ENCODE peak calls at places on chromosomes 1 and 21, in six cellular contexts. F is body of pancreas, M is Karpas-422, J is brain microvascular endothelial cell, K is IMR-90, Y is lower lobe of right lung. D is an unnamed sample. For H3K27me3, the result is how much of the 10 kb centered on the place peaks cover.

GRCh38 chr1:216532399-216532798 is 109.2 kb upstream of the USH2A start:
- DNase-seq in F (no peak), M (no peak), J (no peak), K (no peak), Y (no peak), D (no peak)

GRCh38 chr1:151060241-151061011 is at the start of gene MLLT11:
- DNase-seq in F (peak), M (peak), J (peak), K (peak), Y (no peak), D (peak)

GRCh38 chr1:56758135-56758534 is 61.1 kb downstream of the FYB2 start:
- DNase-seq in F (peak), M (no peak), J (no peak), K (no peak), Y (no peak), D (no peak)

GRCh38 chr1:151841141-151841540 is 1.5 kb upstream of the C2CD4D start:
- DNase-seq in F (no peak), M (no peak), J (peak), K (peak), Y (no peak), D (no peak)

GRCh38 chr1:32716312-32717126 is 13.9 kb upstream of the SYNC start:
- DNase-seq in F (peak), M (peak), J (no peak), K (no peak), Y (peak), D (no peak)

GRCh38 chr1:8426996-8427395 is 109.1 kb downstream of the SLC45A1 start:
- DNase-seq in F (no peak), M (no peak), J (no peak), K (no peak), Y (no peak), D (no peak)

GRCh38 chr1:68449901-68450300 is at the start of gene RPE65:
- DNase-seq in F (no peak), M (no peak), J (no peak), K (no peak), Y (no peak), D (no peak)

GRCh38 chr1:112461200-112461871 is 47.4 kb upstream of the WNT2B start:
- DNase-seq in F (no peak), M (no peak), J (no peak), K (no peak), Y (no peak), D (no peak)

GRCh38 chr1:164891615-164892014 is 332.6 kb downstream of the PBX1 start:
- DNase-seq in F (no peak), M (no peak), J (no peak), K (no peak), Y (no peak), D (no peak)

GRCh38 chr21:43206231-43207042 is 37.6 kb downstream of the CRYAA start:
- DNase-seq in F (no peak), M (no peak), J (no peak), K (no peak), Y (no peak), D (no peak)

GRCh38 chr1:32984090-32984828 is 19.6 kb upstream of the RNF19B start:
- DNase-seq in F (peak), M (no peak), J (peak), K (peak), Y (no peak), D (peak)

GRCh38 chr1:172826096-172826741 is 167.3 kb downstream of the FASLG start:
- DNase-seq in F (no peak), M (peak), J (peak), K (peak), Y (no peak), D (no peak)

GRCh38 chr1:204828352-204828850 is 42.3 kb upstream of the NFASC start:
- DNase-seq in F (peak), M (no peak), J (peak), K (no peak), Y (peak), D (no peak)

GRCh38 chr1:66730462-66730861 is 21.8 kb upstream of the DYNLT5 start:
- DNase-seq in F (no peak), M (no peak), J (no peak), K (no peak), Y (no peak), D (no peak)

GRCh38 chr1:183699643-183700160 is 46.6 kb upstream of the APOBEC4 start:
- DNase-seq in F (no peak), M (no peak), J (peak), K (peak), Y (no peak), D (no peak)

GRCh38 chr1:235948774-235949427 is 82.2 kb upstream of the LYST start:
- DNase-seq in F (no peak), M (no peak), J (no peak), K (no peak), Y (no peak), D (no peak)
- H3K27ac ChIP-seq in F (no peak), M (no peak), J (no peak), K (no peak), Y (no peak), D (no peak)

GRCh38 chr1:148309940-148310500 is 157.9 kb upstream of the NBPF11 start:
- DNase-seq in F (no peak), M (no peak), J (no peak), K (no peak), Y (peak), D (no peak)
- H3K27me3 ChIP-seq in F (under half), M (under half), J (under half), K (under half), Y (half or more), D (under half)

GRCh38 chr1:43545686-43546387 is 15.2 kb downstream of the PTPRF start:
- DNase-seq in F (peak), M (peak), J (peak), K (no peak), Y (peak), D (no peak)
- H3K4me3 ChIP-seq in F (no peak), M (no peak), J (no peak), K (no peak), Y (no peak), D (no peak)

GRCh38 chr1:179954494-179955317 is at the start of gene CEP350:
- DNase-seq in F (peak), M (peak), J (peak), K (peak), Y (peak), D (peak)
- H3K27ac ChIP-seq in F (peak), M (peak), J (peak), K (peak), Y (peak), D (peak)

GRCh38 chr1:18981242-18981641 is 24.8 kb upstream of the IFFO2 start:
- DNase-seq in F (no peak), M (no peak), J (no peak), K (no peak), Y (no peak), D (no peak)
- H3K27me3 ChIP-seq in F (under half), M (under half), J (under half), K (under half), Y (under half), D (under half)

GRCh38 chr1:161216945-161217712 is 2.0 kb downstream of the FCER1G start:
- DNase-seq in F (no peak), M (peak), J (peak), K (peak), Y (peak), D (no peak)
- H3K4me3 ChIP-seq in F (no peak), M (no peak), J (peak), K (no peak), Y (peak), D (no peak)